ENCODE peak calls at places on chromosomes 3 and 15, in four cellular contexts. One of them, this sample, is unnamed.

GRCh38 chr3:12363397-12364195 is 74.7 kb downstream of the PPARG start:
- DNase-seq in mesenchymal stem cell: peak; percentile 45
- DNase-seq in mesendoderm: no peak
- DNase-seq in IMR-90: no peak
- DNase-seq in this sample: no peak

GRCh38 chr15:43440721-43441281 is 52.2 kb downstream of the TP53BP1 start:
- DNase-seq in mesenchymal stem cell: peak; percentile 97
- DNase-seq in mesendoderm: peak; percentile 94
- DNase-seq in IMR-90: peak; percentile 99
- DNase-seq in this sample: peak; percentile 96

GRCh38 chr3:167864559-167864887 is 129.0 kb downstream of the SERPINI1 start:
- DNase-seq in mesenchymal stem cell: peak; percentile 9
- DNase-seq in mesendoderm: no peak
- DNase-seq in IMR-90: no peak
- DNase-seq in this sample: no peak

GRCh38 chr15:62619105-62619504 is 423.4 kb upstream of the TPM1 start:
- DNase-seq in mesenchymal stem cell: no peak
- DNase-seq in mesendoderm: no peak
- DNase-seq in IMR-90: peak; percentile 18
- DNase-seq in this sample: no peak

GRCh38 chr15:92817339-92817886 is 82.7 kb upstream of the CHD2 start:
- DNase-seq in mesenchymal stem cell: no peak
- DNase-seq in mesendoderm: no peak
- DNase-seq in IMR-90: no peak
- DNase-seq in this sample: no peak

GRCh38 chr3:47714606-47715005 is 67.1 kb downstream of the SMARCC1 start:
- DNase-seq in mesenchymal stem cell: no peak
- DNase-seq in mesendoderm: no peak
- DNase-seq in IMR-90: no peak
- DNase-seq in this sample: no peak

GRCh38 chr3:149198611-149199010 is 23.0 kb downstream of the CP start:
- DNase-seq in mesenchymal stem cell: no peak
- DNase-seq in mesendoderm: peak; percentile 94
- DNase-seq in IMR-90: peak; percentile 63
- DNase-seq in this sample: peak; percentile 48

GRCh38 chr15:58295637-58296036 is 136.2 kb upstream of the LIPC start:
- DNase-seq in mesenchymal stem cell: no peak
- DNase-seq in mesendoderm: no peak
- DNase-seq in IMR-90: no peak
- DNase-seq in this sample: no peak

GRCh38 chr3:156459434-156459833 is 95.5 kb downstream of the SSR3 start:
- DNase-seq in mesenchymal stem cell: no peak
- DNase-seq in mesendoderm: no peak
- DNase-seq in IMR-90: no peak
- DNase-seq in this sample: no peak

GRCh38 chr3:24387493-24387892 is 107.2 kb downstream of the THRB start:
- DNase-seq in mesenchymal stem cell: no peak
- DNase-seq in mesendoderm: no peak
- DNase-seq in IMR-90: no peak
- DNase-seq in this sample: peak; percentile 41

GRCh38 chr3:16516695-16517481 is 3.4 kb upstream of the RFTN1 start:
- DNase-seq in mesenchymal stem cell: peak; percentile 72
- DNase-seq in mesendoderm: peak; percentile 54
- DNase-seq in IMR-90: peak; percentile 74
- DNase-seq in this sample: no peak

GRCh38 chr3:133761605-133762484 is 15.7 kb downstream of the TF start:
- DNase-seq in mesenchymal stem cell: no peak
- DNase-seq in mesendoderm: no peak
- DNase-seq in IMR-90: no peak
- DNase-seq in this sample: no peak

GRCh38 chr15:58407366-58407765 is 24.4 kb upstream of the LIPC start:
- DNase-seq in mesenchymal stem cell: no peak
- DNase-seq in mesendoderm: no peak
- DNase-seq in IMR-90: no peak
- DNase-seq in this sample: no peak

GRCh38 chr3:112688819-112689218 is 47.9 kb upstream of the CCDC80 start:
- DNase-seq in mesenchymal stem cell: no peak
- DNase-seq in mesendoderm: no peak
- DNase-seq in IMR-90: no peak
- DNase-seq in this sample: no peak

GRCh38 chr3:79461129-79461792 is 306.5 kb downstream of the ROBO1 start:
- DNase-seq in mesenchymal stem cell: no peak
- DNase-seq in mesendoderm: no peak
- DNase-seq in IMR-90: no peak
- DNase-seq in this sample: no peak

GRCh38 chr15:59456114-59456513 is 18.1 kb downstream of the FAM81A start:
- DNase-seq in mesenchymal stem cell: no peak
- DNase-seq in mesendoderm: no peak
- DNase-seq in IMR-90: no peak
- DNase-seq in this sample: peak; percentile 57

GRCh38 chr3:138941259-138941885 is 5.6 kb downstream of the FOXL2 start:
- DNase-seq in mesenchymal stem cell: peak; percentile 43
- DNase-seq in mesendoderm: peak; percentile 83
- DNase-seq in IMR-90: peak; percentile 33
- DNase-seq in this sample: peak; percentile 76

GRCh38 chr3:119555309-119555735 is 4.1 kb downstream of the CD80 start:
- DNase-seq in mesenchymal stem cell: no peak
- DNase-seq in mesendoderm: no peak
- DNase-seq in IMR-90: no peak
- DNase-seq in this sample: peak; percentile 19

GRCh38 chr15:31403606-31404005 is 77.0 kb downstream of the KLF13 start:
- DNase-seq in mesenchymal stem cell: no peak
- DNase-seq in mesendoderm: no peak
- DNase-seq in IMR-90: peak; percentile 50
- DNase-seq in this sample: peak; percentile 25

GRCh38 chr3:160180581-160181216 is 44.5 kb upstream of the C3orf80 start:
- DNase-seq in mesenchymal stem cell: peak; percentile 93
- DNase-seq in mesendoderm: peak; percentile 30
- DNase-seq in IMR-90: no peak
- DNase-seq in this sample: no peak

GRCh38 chr15:75947117-75947516 is 43.4 kb downstream of the FBXO22 start:
- DNase-seq in mesenchymal stem cell: peak; percentile 50
- DNase-seq in mesendoderm: no peak
- DNase-seq in IMR-90: peak; percentile 77
- DNase-seq in this sample: peak; percentile 76

GRCh38 chr15:71329509-71330260 is 214.4 kb downstream of the THSD4 start:
- DNase-seq in mesenchymal stem cell: peak; percentile 22
- DNase-seq in mesendoderm: peak; percentile 52
- DNase-seq in IMR-90: peak; percentile 46
- DNase-seq in this sample: peak; percentile 89

GRCh38 chr15:77126927-77127326 is 56.0 kb upstream of the TSPAN3 start:
- DNase-seq in mesenchymal stem cell: no peak
- DNase-seq in mesendoderm: no peak
- DNase-seq in IMR-90: no peak
- DNase-seq in this sample: no peak

GRCh38 chr3:186128158-186128557 is 19.3 kb upstream of the ETV5 start:
- DNase-seq in mesenchymal stem cell: no peak
- DNase-seq in mesendoderm: peak; percentile 48
- DNase-seq in IMR-90: no peak
- DNase-seq in this sample: no peak

GRCh38 chr3:46549989-46550388 is 16.1 kb downstream of the LRRC2 start:
- DNase-seq in mesenchymal stem cell: no peak
- DNase-seq in mesendoderm: no peak
- DNase-seq in IMR-90: no peak
- DNase-seq in this sample: no peak

GRCh38 chr3:154018100-154018696 is 103.0 kb upstream of the ARHGEF26 start:
- DNase-seq in mesenchymal stem cell: peak; percentile 27
- DNase-seq in mesendoderm: peak; percentile 70
- DNase-seq in IMR-90: peak; percentile 18
- DNase-seq in this sample: peak; percentile 14

GRCh38 chr3:57179580-57180410 is 14.6 kb upstream of the IL17RD start:
- DNase-seq in mesenchymal stem cell: peak; percentile 33
- DNase-seq in mesendoderm: peak; percentile 59
- DNase-seq in IMR-90: peak; percentile 26
- DNase-seq in this sample: no peak

GRCh38 chr3:20645340-20645739 is 459.3 kb upstream of the SGO1 start:
- DNase-seq in mesenchymal stem cell: no peak
- DNase-seq in mesendoderm: no peak
- DNase-seq in IMR-90: peak; percentile 22
- DNase-seq in this sample: no peak

GRCh38 chr15:31285772-31286261 is 40.8 kb upstream of the KLF13 start:
- DNase-seq in mesenchymal stem cell: no peak
- DNase-seq in mesendoderm: no peak
- DNase-seq in IMR-90: no peak
- DNase-seq in this sample: no peak

GRCh38 chr3:173173652-173174051 is 32.6 kb upstream of the SPATA16 start:
- DNase-seq in mesenchymal stem cell: no peak
- DNase-seq in mesendoderm: no peak
- DNase-seq in IMR-90: no peak
- DNase-seq in this sample: no peak

GRCh38 chr3:53229606-53230005 is 26.2 kb downstream of the TKT start:
- DNase-seq in mesenchymal stem cell: no peak
- DNase-seq in mesendoderm: no peak
- DNase-seq in IMR-90: no peak
- DNase-seq in this sample: no peak

GRCh38 chr15:84961707-84962106 is 19.9 kb upstream of the PDE8A start:
- DNase-seq in mesenchymal stem cell: no peak
- DNase-seq in mesendoderm: no peak
- DNase-seq in IMR-90: peak; percentile 58
- DNase-seq in this sample: no peak
- H2AK5ac ChIP-seq in mesenchymal stem cell: peak overlapping the region; percentile 35
- H2AK5ac ChIP-seq in mesendoderm: no peak overlapping the region
- H2AK5ac ChIP-seq in IMR-90: peak overlapping the region; percentile 27
- H2AK5ac ChIP-seq in this sample: no peak overlapping the region

GRCh38 chr3:50815844-50816243 is 141.1 kb downstream of the DOCK3 start:
- DNase-seq in mesenchymal stem cell: no peak
- DNase-seq in mesendoderm: peak; percentile 16
- DNase-seq in IMR-90: no peak
- DNase-seq in this sample: no peak

GRCh38 chr3:50817756-50818518 is 143.2 kb downstream of the DOCK3 start:
- DNase-seq in mesenchymal stem cell: no peak
- DNase-seq in mesendoderm: peak; percentile 60
- DNase-seq in IMR-90: no peak
- DNase-seq in this sample: peak; percentile 91

GRCh38 chr3:50811893-50812292 is 137.2 kb downstream of the DOCK3 start:
- DNase-seq in mesenchymal stem cell: no peak
- DNase-seq in mesendoderm: peak; percentile 12
- DNase-seq in IMR-90: no peak
- DNase-seq in this sample: peak; percentile 96

GRCh38 chr3:50816896-50817295 is 142.2 kb downstream of the DOCK3 start:
- DNase-seq in mesenchymal stem cell: no peak
- DNase-seq in mesendoderm: no peak
- DNase-seq in IMR-90: no peak
- DNase-seq in this sample: peak; percentile 40
- H2AK5ac ChIP-seq in mesenchymal stem cell: no peak overlapping the region
- H2AK5ac ChIP-seq in mesendoderm: no peak overlapping the region
- H2AK5ac ChIP-seq in IMR-90: no peak overlapping the region
- H2AK5ac ChIP-seq in this sample: no peak overlapping the region

DNA sequence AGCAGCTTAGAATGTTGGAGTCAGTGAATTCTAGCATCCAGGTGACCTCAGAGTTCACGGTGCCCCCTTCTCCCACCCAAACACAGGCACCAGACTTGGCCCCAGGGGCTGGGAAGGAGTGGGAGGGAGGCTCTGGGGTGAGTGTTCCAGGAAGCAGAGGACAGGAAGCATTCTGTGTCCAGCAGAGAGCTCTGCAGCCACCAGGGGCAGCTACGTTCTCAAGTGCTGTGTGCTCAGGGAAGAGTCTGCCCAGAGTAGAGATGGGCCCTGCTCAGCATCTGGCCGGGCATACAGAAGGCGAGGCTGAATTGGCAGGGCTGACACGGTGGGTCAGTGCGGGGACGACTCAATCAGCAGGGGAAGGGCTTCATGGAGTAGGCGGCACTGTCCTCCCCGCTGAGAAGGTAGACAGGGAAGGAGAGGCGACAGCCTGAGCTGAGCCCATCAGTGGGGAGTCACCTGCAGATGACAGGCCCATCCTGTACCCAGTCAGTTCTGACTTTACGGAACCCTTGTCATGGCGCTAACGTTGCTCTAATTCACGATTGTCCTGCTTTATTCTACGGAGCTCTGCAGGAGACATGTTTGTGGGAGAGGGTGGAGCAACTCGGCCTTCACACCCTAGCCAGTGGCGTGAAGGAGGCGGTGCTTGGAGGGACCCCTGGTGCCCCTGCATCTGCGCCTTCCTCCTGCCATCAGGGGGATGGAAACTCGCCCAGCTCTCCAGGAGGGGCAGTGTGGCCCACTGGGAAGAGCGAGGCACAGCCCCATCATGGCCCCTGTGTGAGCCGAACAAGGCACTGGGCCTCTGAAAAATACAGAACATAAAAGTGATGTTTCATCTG is 82.1 kb downstream of the C3orf70 start:
- DNase-seq in mesenchymal stem cell: peak; percentile 35
- DNase-seq in mesendoderm: peak; percentile 85
- DNase-seq in IMR-90: peak; percentile 25
- DNase-seq in this sample: no peak
- H2AK5ac ChIP-seq in mesenchymal stem cell: no peak overlapping the region
- H2AK5ac ChIP-seq in mesendoderm: no peak overlapping the region
- H2AK5ac ChIP-seq in IMR-90: no peak overlapping the region
- H2AK5ac ChIP-seq in this sample: no peak overlapping the region

GRCh38 chr3:14538451-14539088 is 1.6 kb downstream of the GRIP2 start:
- DNase-seq in mesenchymal stem cell: no peak
- DNase-seq in mesendoderm: no peak
- DNase-seq in IMR-90: no peak
- DNase-seq in this sample: no peak
- H2AK5ac ChIP-seq in mesenchymal stem cell: no peak overlapping the region
- H2AK5ac ChIP-seq in mesendoderm: no peak overlapping the region
- H2AK5ac ChIP-seq in IMR-90: no peak overlapping the region
- H2AK5ac ChIP-seq in this sample: no peak overlapping the region

GRCh38 chr15:35557544-35557943 is 11.6 kb upstream of the DPH6 start:
- DNase-seq in mesenchymal stem cell: peak; percentile 68
- DNase-seq in mesendoderm: peak; percentile 66
- DNase-seq in IMR-90: peak; percentile 90
- DNase-seq in this sample: peak; percentile 31
- H2AK5ac ChIP-seq in mesenchymal stem cell: no peak overlapping the region
- H2AK5ac ChIP-seq in mesendoderm: no peak overlapping the region
- H2AK5ac ChIP-seq in IMR-90: peak overlapping the region; percentile 68
- H2AK5ac ChIP-seq in this sample: no peak overlapping the region

GRCh38 chr15:28900041-28900891 is 14.5 kb downstream of the APBA2 start:
- DNase-seq in mesenchymal stem cell: no peak
- DNase-seq in mesendoderm: no peak
- DNase-seq in IMR-90: no peak
- DNase-seq in this sample: no peak
- H2AK5ac ChIP-seq in mesenchymal stem cell: no peak overlapping the region
- H2AK5ac ChIP-seq in mesendoderm: no peak overlapping the region
- H2AK5ac ChIP-seq in IMR-90: peak overlapping the region; percentile 33
- H2AK5ac ChIP-seq in this sample: no peak overlapping the region

GRCh38 chr15:89812847-89813320 is 1.8 kb downstream of the ANPEP start:
- DNase-seq in mesenchymal stem cell: no peak
- DNase-seq in mesendoderm: no peak
- DNase-seq in IMR-90: no peak
- DNase-seq in this sample: no peak
- H2AK5ac ChIP-seq in mesenchymal stem cell: no peak overlapping the region
- H2AK5ac ChIP-seq in mesendoderm: no peak overlapping the region
- H2AK5ac ChIP-seq in IMR-90: peak overlapping the region; percentile 40
- H2AK5ac ChIP-seq in this sample: no peak overlapping the region

GRCh38 chr3:150723946-150724345 is 20.2 kb upstream of the ERICH6 start:
- DNase-seq in mesenchymal stem cell: no peak
- DNase-seq in mesendoderm: no peak
- DNase-seq in IMR-90: no peak
- DNase-seq in this sample: no peak
- H2AK5ac ChIP-seq in mesenchymal stem cell: no peak overlapping the region
- H2AK5ac ChIP-seq in mesendoderm: no peak overlapping the region
- H2AK5ac ChIP-seq in IMR-90: no peak overlapping the region
- H2AK5ac ChIP-seq in this sample: no peak overlapping the region

This sample was measured in trophoblast cell.